ENCODE peak calls at places on chromosomes 16 and 17, in nine cellular contexts. P is fibroblast of lung, X is mammary epithelial cell, T is MM.1S, O is GM23248, B is K562, J is astrocyte, N is neural progenitor cell, U is endodermal cell. M is an unnamed sample.
A peak's percentile ranks its signal among the peaks of the same experiment; 100 is the strongest.

GRCh38 chr17:56045907-56046306 is 107.4 kb upstream of the ANKFN1 start:
- DNase-seq in P (no peak), X (no peak), T (no peak), O (no peak), B (no peak), J (no peak), N (no peak), U (no peak), M (no peak)

GRCh38 chr17:4005296-4006164 is 41.3 kb upstream of the ATP2A3 start:
- DNase-seq in P (no peak), X (no peak), T (no peak), O (no peak), B (no peak), J (no peak), N (no peak), U (no peak), M (no peak)

GRCh38 chr16:86577314-86577971 is 906 bp upstream of the FOXL1 start:
- DNase-seq in P (peak; percentile 93), X (no peak), T (no peak), O (peak; percentile 41), B (no peak), J (peak; percentile 74), N (no peak), U (peak; percentile 68), M (no peak)

GRCh38 chr17:74502866-74503265 is 28.4 kb downstream of the CD300LB start:
- DNase-seq in P (no peak), X (no peak), T (no peak), O (no peak), B (peak; percentile 2), J (no peak), N (no peak), U (no peak), M (no peak)

GRCh38 chr16:24829153-24829552 is 16.6 kb upstream of the SLC5A11 start:
- DNase-seq in P (no peak), X (no peak), T (no peak), O (no peak), B (peak; percentile 51), J (no peak), N (no peak), U (peak; percentile 49), M (no peak)

GRCh38 chr17:66673668-66674276 is 161.1 kb upstream of the CACNG5 start:
- DNase-seq in P (peak; percentile 71), X (peak; percentile 69), T (peak; percentile 85), O (peak; percentile 87), B (no peak), J (peak; percentile 54), N (peak; percentile 78), U (peak; percentile 87), M (peak; percentile 88)

GRCh38 chr17:9837551-9838471 is 12.1 kb downstream of the GLP2R start:
- DNase-seq in P (peak; percentile 95), X (peak; percentile 34), T (no peak), O (peak; percentile 86), B (no peak), J (peak; percentile 86), N (no peak), U (peak; percentile 52), M (peak; percentile 16)

GRCh38 chr16:19810817-19811731 is 73.6 kb downstream of the GPRC5B start:
- DNase-seq in P (peak; percentile 60), X (peak; percentile 73), T (no peak), O (peak; percentile 61), B (no peak), J (peak; percentile 84), N (no peak), U (no peak), M (peak; percentile 49)

GRCh38 chr17:16374129-16374528 is 6.8 kb upstream of the UBB start:
- DNase-seq in P (peak; percentile 93), X (peak; percentile 54), T (no peak), O (peak; percentile 90), B (no peak), J (peak; percentile 54), N (no peak), U (no peak), M (peak; percentile 61)

GRCh38 chr17:31392002-31392855 is 754 bp downstream of the RAB11FIP4 start:
- DNase-seq in P (no peak), X (no peak), T (no peak), O (no peak), B (no peak), J (no peak), N (peak; percentile 9), U (peak; percentile 63), M (no peak)

GRCh38 chr17:60095381-60095780 is 16.7 kb upstream of the HEATR6 start:
- DNase-seq in P (no peak), X (no peak), T (no peak), O (no peak), B (no peak), J (no peak), N (no peak), U (peak; percentile 16), M (no peak)

GRCh38 chr16:81778861-81779539 is at the start of gene PLCG2:
- DNase-seq in P (peak; percentile 3), X (peak; percentile 74), T (peak; percentile 66), O (peak; percentile 61), B (peak; percentile 97), J (no peak), N (peak; percentile 90), U (peak; percentile 91), M (peak; percentile 51)

GRCh38 chr17:72667096-72668063 is 425.1 kb downstream of the SLC39A11 start:
- DNase-seq in P (no peak), X (no peak), T (no peak), O (no peak), B (no peak), J (peak; percentile 11), N (no peak), U (no peak), M (no peak)

DNA sequence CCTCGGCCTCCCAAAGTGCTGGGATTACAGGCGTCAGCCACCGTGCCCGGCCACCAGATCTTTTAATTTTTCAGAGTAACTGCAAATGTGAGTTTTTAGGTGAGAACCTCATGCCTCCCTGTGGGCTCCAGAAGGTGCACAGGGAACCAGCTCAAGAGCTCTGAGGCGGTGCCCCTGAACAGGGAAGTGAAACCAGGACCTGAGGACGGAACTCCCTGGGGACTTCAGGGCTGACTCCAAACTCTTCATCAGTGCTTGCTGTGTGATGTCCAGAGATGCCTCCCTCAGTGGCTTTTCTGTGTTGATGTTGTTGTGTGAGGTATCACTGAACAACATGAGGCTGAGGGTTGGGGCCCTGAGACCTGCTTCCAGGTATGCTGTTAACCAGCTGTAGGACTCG is 23.8 kb downstream of the SLC12A3 start:
- DNase-seq in P (no peak), X (no peak), T (peak; percentile 36), O (no peak), B (no peak), J (no peak), N (no peak), U (no peak), M (no peak)
- H3K9ac ChIP-seq in P (no peak overlapping the region), X (no peak overlapping the region), T (no peak overlapping the region), O (no peak overlapping the region), B (no peak overlapping the region), J (no peak overlapping the region), N (no peak overlapping the region), U (no peak overlapping the region), M (no peak overlapping the region)

GRCh38 chr16:2204727-2205103 is 539 bp upstream of the MLST8 start:
- DNase-seq in P (no peak), X (no peak), T (no peak), O (no peak), B (peak; percentile 42), J (no peak), N (no peak), U (no peak), M (no peak)

GRCh38 chr16:2205104-2205966 is at the start of gene MLST8:
- DNase-seq in P (peak; percentile 88), X (peak; percentile 80), T (peak; percentile 88), O (peak; percentile 91), B (peak; percentile 97), J (peak; percentile 68), N (peak; percentile 94), U (peak; percentile 92), M (peak; percentile 94)

GRCh38 chr16:2206780-2207433 is 1.7 kb downstream of the MLST8 start:
- DNase-seq in P (no peak), X (no peak), T (no peak), O (no peak), B (no peak), J (no peak), N (no peak), U (no peak), M (no peak)

GRCh38 chr16:2206420-2206779 is 1.1 kb downstream of the MLST8 start:
- DNase-seq in P (no peak), X (no peak), T (no peak), O (no peak), B (no peak), J (no peak), N (no peak), U (no peak), M (no peak)

DNA sequence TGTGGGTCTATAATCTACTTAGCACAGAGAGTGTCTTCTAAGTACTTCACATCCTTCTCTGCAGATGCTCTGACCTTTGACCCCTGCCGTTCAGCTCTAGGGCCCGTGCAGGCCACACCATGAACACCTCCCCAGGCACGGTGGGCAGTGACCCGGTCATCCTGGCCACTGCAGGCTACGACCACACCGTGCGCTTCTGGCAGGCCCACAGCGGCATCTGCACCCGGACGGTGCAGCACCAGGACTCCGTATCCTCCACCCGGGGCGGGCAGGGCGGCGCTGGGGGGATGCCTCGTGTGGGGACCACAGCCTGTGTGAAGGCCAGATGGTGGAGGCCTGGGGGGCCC is 686 bp downstream of the MLST8 start:
- DNase-seq in P (no peak), X (no peak), T (peak; percentile 43), O (peak; percentile 40), B (no peak), J (no peak), N (peak; percentile 69), U (no peak), M (no peak)
- H3K9ac ChIP-seq in P (peak overlapping the region; percentile 94), X (peak overlapping the region; percentile 81), T (peak overlapping the region; percentile 96), O (peak overlapping the region; percentile 86), B (peak overlapping the region; percentile 96), J (peak overlapping the region; percentile 96), N (peak overlapping the region; percentile 35), U (peak overlapping the region; percentile 15), M (peak overlapping the region; percentile 99)

DNA sequence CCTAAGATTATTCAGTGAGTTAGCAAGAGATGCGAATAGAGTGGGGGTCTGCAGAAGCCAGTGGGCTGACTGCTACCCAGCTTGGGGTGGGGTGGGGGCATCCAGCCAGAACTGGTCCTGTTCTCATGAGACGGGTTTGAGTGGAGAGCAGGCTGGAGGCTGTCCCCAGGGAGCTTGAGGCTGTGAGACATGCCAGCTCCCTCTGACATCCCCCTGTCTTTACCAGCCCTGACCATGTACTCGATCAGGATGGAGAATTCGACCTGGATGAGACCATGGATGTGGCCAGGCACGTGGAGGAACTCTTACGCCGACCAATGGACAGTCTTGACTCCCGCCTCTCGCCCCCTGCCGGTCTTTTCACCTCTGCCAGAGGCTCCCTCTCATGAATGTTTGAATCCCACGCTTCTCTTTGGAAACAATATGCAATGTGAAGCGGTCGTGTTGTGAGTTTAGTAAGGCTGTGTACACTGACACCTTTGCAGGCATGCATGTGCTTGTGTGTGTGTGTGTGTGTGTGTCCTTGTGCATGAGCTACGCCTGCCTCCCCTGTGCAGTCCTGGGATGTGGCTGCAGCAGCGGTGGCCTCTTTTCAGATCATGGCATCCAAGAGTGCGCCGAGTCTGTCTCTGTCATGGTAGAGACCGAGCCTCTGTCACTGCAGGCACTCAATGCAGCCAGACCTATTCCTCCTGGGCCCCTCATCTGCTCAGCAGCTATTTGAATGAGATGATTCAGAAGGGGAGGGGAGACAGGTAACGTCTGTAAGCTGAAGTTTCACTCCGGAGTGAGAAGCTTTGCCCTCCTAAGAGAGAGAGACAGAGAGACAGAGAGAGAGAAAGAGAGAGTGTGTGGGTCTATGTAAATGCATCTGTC is 22.2 kb downstream of the STAT5A start:
- DNase-seq in P (no peak), X (no peak), T (no peak), O (no peak), B (peak; percentile 60), J (no peak), N (peak; percentile 31), U (peak; percentile 82), M (no peak)
- H3K9ac ChIP-seq in P (no peak overlapping the region), X (no peak overlapping the region), T (no peak overlapping the region), O (peak overlapping the region; percentile 61), B (peak overlapping the region; percentile 89), J (no peak overlapping the region), N (no peak overlapping the region), U (no peak overlapping the region), M (peak overlapping the region; percentile 81)

GRCh38 chr17:63988741-63989621 is 9.2 kb upstream of the PRR29 start:
- DNase-seq in P (no peak), X (no peak), T (no peak), O (peak; percentile 21), B (no peak), J (no peak), N (peak; percentile 29), U (peak; percentile 90), M (no peak)
- H3K9ac ChIP-seq in P (no peak overlapping the region), X (no peak overlapping the region), T (no peak overlapping the region), O (no peak overlapping the region), B (peak overlapping the region; percentile 79), J (no peak overlapping the region), N (no peak overlapping the region), U (no peak overlapping the region), M (no peak overlapping the region)

M was measured in adipocyte.